ENCODE peak calls at places on chromosome 15, in six cellular contexts. E is tibial nerve, I is heart left ventricle, C is transverse colon, N is K562, W is uterus. K is an unnamed sample.

GRCh38 chr15:81473177-81473576 is 99.2 kb upstream of the TMC3 start:
- DNase-seq in E (no peak), I (no peak), C (no peak), N (no peak), W (no peak), K (no peak)

GRCh38 chr15:61228025-61228901 is 839 bp downstream of the RORA start:
- DNase-seq in E (no peak), I (no peak), C (no peak), N (no peak), W (peak; percentile 16), K (peak; percentile 31)

GRCh38 chr15:35142578-35142977 is 57.5 kb upstream of the NANOGP8 start:
- DNase-seq in E (no peak), I (no peak), C (no peak), N (no peak), W (peak; percentile 28), K (no peak)

GRCh38 chr15:38002883-38003477 is 68.5 kb downstream of the TMCO5A start:
- DNase-seq in E (no peak), I (peak; percentile 50), C (peak; percentile 71), N (peak; percentile 27), W (no peak), K (peak; percentile 71)

GRCh38 chr15:47620960-47621681 is 96.2 kb upstream of the SEMA6D start:
- DNase-seq in E (no peak), I (no peak), C (no peak), N (no peak), W (no peak), K (no peak)

GRCh38 chr15:69403611-69404010 is 10.5 kb upstream of the KIF23 start:
- DNase-seq in E (no peak), I (no peak), C (no peak), N (no peak), W (no peak), K (no peak)

GRCh38 chr15:82942691-82943090 is 9.8 kb downstream of the HOMER2 start:
- DNase-seq in E (no peak), I (no peak), C (no peak), N (no peak), W (no peak), K (no peak)

GRCh38 chr15:45583731-45584639 is 3.2 kb upstream of the BLOC1S6 start:
- DNase-seq in E (no peak), I (no peak), C (no peak), N (peak; percentile 69), W (no peak), K (no peak)

GRCh38 chr15:69082041-69082502 is 67.6 kb downstream of the NOX5 start:
- DNase-seq in E (no peak), I (peak; percentile 49), C (no peak), N (no peak), W (peak; percentile 29), K (no peak)

GRCh38 chr15:83129791-83130190 is 22.3 kb downstream of the TM6SF1 start:
- DNase-seq in E (no peak), I (no peak), C (no peak), N (no peak), W (no peak), K (no peak)

GRCh38 chr15:68154923-68155559 is 50.1 kb downstream of the CALML4 start:
- DNase-seq in E (no peak), I (no peak), C (peak; percentile 33), N (peak; percentile 56), W (peak; percentile 51), K (peak; percentile 66)

GRCh38 chr15:35427496-35427895 is 118.5 kb downstream of the DPH6 start:
- DNase-seq in E (no peak), I (no peak), C (no peak), N (no peak), W (no peak), K (no peak)

GRCh38 chr15:101088788-101089578 is 162.9 kb downstream of the CHSY1 start:
- DNase-seq in E (peak; percentile 68), I (peak; percentile 78), C (peak; percentile 80), N (peak; percentile 70), W (peak; percentile 55), K (peak; percentile 82)

GRCh38 chr15:92971081-92971480 is 71.0 kb downstream of the CHD2 start:
- DNase-seq in E (no peak), I (no peak), C (no peak), N (no peak), W (no peak), K (no peak)

GRCh38 chr15:39698444-39699390 is 83.9 kb downstream of the FSIP1 start:
- DNase-seq in E (no peak), I (no peak), C (no peak), N (peak; percentile 90), W (no peak), K (no peak)

GRCh38 chr15:38690737-38691332 is 126.2 kb upstream of the RASGRP1 start:
- DNase-seq in E (peak; percentile 41), I (peak; percentile 40), C (peak; percentile 76), N (peak; percentile 84), W (peak; percentile 29), K (peak; percentile 81)

GRCh38 chr15:58551764-58552504 is 120.1 kb downstream of the LIPC start:
- DNase-seq in E (no peak), I (no peak), C (peak; percentile 82), N (peak; percentile 77), W (peak; percentile 23), K (no peak)

GRCh38 chr15:40115670-40116093 is 7.0 kb upstream of the BMF start:
- DNase-seq in E (peak; percentile 27), I (no peak), C (peak; percentile 78), N (no peak), W (no peak), K (peak; percentile 35)

GRCh38 chr15:46556559-46556958 is 921.7 kb downstream of the SQOR start:
- DNase-seq in E (no peak), I (no peak), C (no peak), N (no peak), W (no peak), K (no peak)

GRCh38 chr15:55774113-55774970 is 31.4 kb upstream of the PRTG start:
- DNase-seq in E (no peak), I (no peak), C (peak; percentile 38), N (peak; percentile 69), W (no peak), K (peak; percentile 62)

GRCh38 chr15:58148633-58149032 is 10.5 kb downstream of the AQP9 start:
- DNase-seq in E (no peak), I (no peak), C (no peak), N (no peak), W (no peak), K (no peak)

GRCh38 chr15:80944818-80945217 is 44.8 kb downstream of the MESD start:
- DNase-seq in E (no peak), I (no peak), C (no peak), N (no peak), W (no peak), K (no peak)

GRCh38 chr15:86077070-86077469 is 2.6 kb upstream of the AGBL1 start:
- DNase-seq in E (no peak), I (no peak), C (no peak), N (no peak), W (no peak), K (no peak)

GRCh38 chr15:86082619-86083377 is 3.1 kb downstream of the AGBL1 start:
- DNase-seq in E (no peak), I (no peak), C (no peak), N (no peak), W (no peak), K (no peak)

GRCh38 chr15:86079491-86080266 is at the start of gene AGBL1:
- DNase-seq in E (no peak), I (no peak), C (no peak), N (no peak), W (no peak), K (no peak)

GRCh38 chr15:86076468-86076867 is 3.2 kb upstream of the AGBL1 start:
- DNase-seq in E (no peak), I (no peak), C (no peak), N (no peak), W (no peak), K (no peak)

GRCh38 chr15:86080302-86080701 is 631 bp downstream of the AGBL1 start:
- DNase-seq in E (no peak), I (no peak), C (no peak), N (no peak), W (no peak), K (no peak)
- H3K27ac ChIP-seq in E (no peak overlapping the region), I (no peak overlapping the region), C (no peak overlapping the region), N (no peak overlapping the region), W (no peak overlapping the region), K (no peak overlapping the region)

GRCh38 chr15:70853855-70854668 is at the start of gene LARP6:
- DNase-seq in E (no peak), I (peak; percentile 72), C (peak; percentile 27), N (no peak), W (peak; percentile 60), K (peak; percentile 52)
- TF ChIP-seq POLR2A in E (peak; percentile 73), I (peak; percentile 68), C (peak; percentile 36), N (no peak), W (peak; percentile 87), K (no peak)

GRCh38 chr15:66842710-66843441 is 140.8 kb downstream of the SMAD6 start:
- DNase-seq in E (peak; percentile 67), I (peak; percentile 88), C (peak; percentile 77), N (peak; percentile 66), W (peak; percentile 77), K (peak; percentile 72)
- H3K27ac ChIP-seq in E (peak overlapping the region; percentile 93), I (peak overlapping the region; percentile 96), C (peak overlapping the region; percentile 87), N (no peak overlapping the region), W (peak overlapping the region; percentile 96), K (no peak overlapping the region)

GRCh38 chr15:41332788-41333527 is at the start of gene NUSAP1:
- DNase-seq in E (no peak), I (no peak), C (no peak), N (no peak), W (no peak), K (no peak)
- TF ChIP-seq POLR2A in E (peak; percentile 48), I (peak; percentile 39), C (peak; percentile 51), N (peak; percentile 97), W (no peak), K (no peak)

GRCh38 chr15:29064731-29065130 is 179.0 kb downstream of the APBA2 start:
- DNase-seq in E (no peak), I (no peak), C (no peak), N (no peak), W (no peak), K (no peak)

GRCh38 chr15:29064290-29064689 is 178.5 kb downstream of the APBA2 start:
- DNase-seq in E (no peak), I (no peak), C (no peak), N (no peak), W (no peak), K (no peak)

GRCh38 chr15:29063646-29064045 is 177.9 kb downstream of the APBA2 start:
- DNase-seq in E (no peak), I (no peak), C (no peak), N (no peak), W (no peak), K (no peak)

GRCh38 chr15:29059871-29060640 is 174.3 kb downstream of the APBA2 start:
- DNase-seq in E (no peak), I (no peak), C (no peak), N (no peak), W (no peak), K (no peak)

GRCh38 chr15:29061746-29062660 is 176.2 kb downstream of the APBA2 start:
- DNase-seq in E (no peak), I (no peak), C (no peak), N (peak; percentile 44), W (no peak), K (no peak)
- H3K27ac ChIP-seq in E (no peak overlapping the region), I (no peak overlapping the region), C (no peak overlapping the region), N (no peak overlapping the region), W (no peak overlapping the region), K (no peak overlapping the region)